ENCODE peak calls at places on chromosomes 6 and 20, in four cellular contexts. H, V, A and J are unnamed samples.

GRCh38 chr6:22099241-22099640 is 197.6 kb downstream of the PRL start:
- DNase-seq in H (no peak), V (no peak), A (no peak), J (no peak)

GRCh38 chr6:39835856-39836442 is 43.8 kb downstream of the DAAM2 start:
- DNase-seq in H (peak; percentile 47), V (no peak), A (peak; percentile 24), J (no peak)

GRCh38 chr20:9235518-9235917 is 166.6 kb downstream of the PLCB4 start:
- DNase-seq in H (peak; percentile 74), V (no peak), A (no peak), J (no peak)

GRCh38 chr6:168884050-168884645 is 369.5 kb downstream of the THBS2 start:
- DNase-seq in H (no peak), V (no peak), A (no peak), J (no peak)

GRCh38 chr6:123913858-123914257 is 110.2 kb downstream of the NKAIN2 start:
- DNase-seq in H (peak; percentile 11), V (no peak), A (no peak), J (no peak)

GRCh38 chr20:47318596-47319516 is 37.6 kb downstream of the ZMYND8 start:
- DNase-seq in H (peak; percentile 89), V (no peak), A (peak; percentile 78), J (no peak)

GRCh38 chr6:88982720-88983119 is 19.3 kb upstream of the RNGTT start:
- DNase-seq in H (peak; percentile 76), V (no peak), A (peak; percentile 89), J (peak; percentile 32)

GRCh38 chr20:47204008-47204745 is 152.3 kb downstream of the ZMYND8 start:
- DNase-seq in H (peak; percentile 85), V (no peak), A (peak; percentile 97), J (no peak)

GRCh38 chr6:52570291-52570700 is 6.6 kb downstream of the TRAM2 start:
- DNase-seq in H (no peak), V (no peak), A (no peak), J (no peak)

GRCh38 chr6:158078320-158078719 is 89.7 kb downstream of the SERAC1 start:
- DNase-seq in H (no peak), V (no peak), A (no peak), J (no peak)

GRCh38 chr6:161924516-161925116 is 650.8 kb upstream of the AGPAT4 start:
- DNase-seq in H (peak; percentile 55), V (no peak), A (no peak), J (no peak)

GRCh38 chr6:123489589-123489988 is 147.2 kb downstream of the TRDN start:
- DNase-seq in H (no peak), V (no peak), A (no peak), J (no peak)

GRCh38 chr20:32034581-32035397 is 17.3 kb upstream of the HCK start:
- DNase-seq in H (peak; percentile 26), V (no peak), A (peak; percentile 48), J (no peak)

GRCh38 chr6:9408718-9409117 is 973.4 kb upstream of the SLC35B3 start:
- DNase-seq in H (no peak), V (no peak), A (no peak), J (no peak)

GRCh38 chr6:101386982-101387381 is 6.5 kb upstream of the GRIK2 start:
- DNase-seq in H (no peak), V (no peak), A (peak; percentile 68), J (no peak)

GRCh38 chr20:6673071-6673470 is 94.4 kb upstream of the BMP2 start:
- DNase-seq in H (no peak), V (no peak), A (no peak), J (no peak)

GRCh38 chr6:77462359-77463307 is 658 bp downstream of the HTR1B start:
- DNase-seq in H (peak; percentile 79), V (no peak), A (no peak), J (peak; percentile 20)

GRCh38 chr6:113668712-113669408 is 188.3 kb upstream of the MARCKS start:
- DNase-seq in H (no peak), V (no peak), A (no peak), J (no peak)

DNA sequence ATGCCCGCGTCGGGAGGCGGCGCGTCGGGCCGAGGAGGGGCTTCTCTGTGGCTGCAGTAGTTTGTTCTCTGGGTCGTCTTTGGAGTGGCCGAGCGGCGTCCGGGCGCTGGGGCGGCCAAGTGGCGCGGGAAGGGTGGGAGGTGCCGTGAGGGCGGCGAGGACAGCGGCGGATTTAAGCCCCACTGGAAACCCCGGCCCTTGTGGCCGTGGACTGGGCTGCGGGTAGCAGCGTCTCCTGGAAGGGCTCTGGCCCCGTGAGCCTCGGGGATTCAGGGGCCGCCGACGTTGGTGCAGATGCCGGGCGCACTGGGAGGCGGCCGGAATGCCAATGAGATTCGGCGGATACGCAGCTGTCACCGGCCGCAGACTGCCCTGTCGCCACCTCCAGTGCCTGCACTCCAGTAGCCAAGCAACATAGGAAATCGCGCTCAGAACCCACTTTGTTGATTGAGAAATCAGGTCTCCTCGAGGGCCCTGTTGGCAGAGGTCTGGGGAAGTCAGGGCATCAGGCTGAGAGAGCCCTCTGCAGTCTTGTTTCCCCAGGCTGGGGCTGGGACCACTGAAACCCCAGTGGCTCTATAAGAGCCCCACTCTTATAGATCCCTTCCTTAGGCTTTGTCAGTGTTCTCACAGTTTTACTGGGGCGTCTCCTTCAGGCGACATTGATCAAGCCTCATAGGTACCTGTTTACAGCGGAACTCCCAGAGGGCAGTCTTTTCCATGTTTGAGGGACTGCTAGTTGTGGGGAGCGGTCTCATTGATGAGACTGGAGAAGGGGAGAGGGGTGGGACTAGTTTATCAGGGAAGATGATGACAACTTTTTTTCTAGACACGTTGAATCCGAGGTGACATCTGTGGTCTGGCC is 642 bp downstream of the GZF1 start:
- DNase-seq in H (peak; percentile 67), V (no peak), A (peak; percentile 58), J (no peak)
- H3K23ac ChIP-seq in H (peak overlapping the region; percentile 91), V (no peak overlapping the region), A (no peak overlapping the region), J (peak overlapping the region; percentile 76)

GRCh38 chr6:37257634-37258404 is at the start of the genes TBC1D22B and TMEM217:
- DNase-seq in H (peak; percentile 94), V (peak; percentile 94), A (peak; percentile 98), J (peak; percentile 81)

GRCh38 chr6:37258405-37258704 is 411 bp upstream of the TMEM217 start:
- DNase-seq in H (no peak), V (no peak), A (no peak), J (no peak)

GRCh38 chr6:37260063-37260843 is 2.3 kb upstream of the TMEM217 start:
- DNase-seq in H (no peak), V (no peak), A (no peak), J (no peak)

GRCh38 chr6:37258716-37259115 is 772 bp upstream of the TMEM217 start:
- DNase-seq in H (no peak), V (no peak), A (no peak), J (no peak)

GRCh38 chr6:37259191-37259590 is 1.2 kb upstream of the TMEM217 start:
- DNase-seq in H (peak; percentile 61), V (no peak), A (no peak), J (no peak)
- H3K4me3 ChIP-seq in H (no peak overlapping the region), V (no peak overlapping the region), A (no peak overlapping the region), J (no peak overlapping the region)

GRCh38 chr6:44663860-44664584 is 276.5 kb downstream of the CDC5L start:
- DNase-seq in H (no peak), V (no peak), A (no peak), J (no peak)
- H2BK12ac ChIP-seq in H (no peak overlapping the region), V (peak overlapping the region; percentile 99), A (peak overlapping the region; percentile 90), J (peak overlapping the region; percentile 11)

DNA sequence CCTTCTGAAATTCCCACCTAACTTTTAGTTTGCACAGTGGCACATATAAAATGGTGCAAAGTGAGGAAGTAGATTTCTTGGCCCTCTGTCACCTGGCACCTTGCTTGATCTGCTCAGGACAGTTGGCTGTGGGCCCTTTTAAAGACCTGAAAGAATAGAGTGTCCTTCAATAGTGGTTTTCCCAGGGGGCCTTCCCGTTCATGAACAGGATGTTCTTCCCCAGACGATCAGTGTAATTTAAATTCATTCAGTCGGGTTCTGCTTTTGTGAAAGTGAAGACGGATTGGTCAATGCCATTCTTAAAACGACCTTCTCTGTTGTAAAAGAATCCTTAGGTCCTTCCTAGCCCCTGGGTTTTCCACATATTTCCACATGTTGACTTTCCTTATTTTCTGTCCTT is 178.5 kb downstream of the SASH1 start:
- DNase-seq in H (no peak), V (no peak), A (no peak), J (no peak)
- H3K23ac ChIP-seq in H (no peak overlapping the region), V (no peak overlapping the region), A (no peak overlapping the region), J (no peak overlapping the region)

GRCh38 chr6:136711644-136712043 is 80.6 kb downstream of the MAP3K5 start:
- DNase-seq in H (no peak), V (no peak), A (no peak), J (no peak)

GRCh38 chr6:136706431-136706830 is 85.8 kb downstream of the MAP3K5 start:
- DNase-seq in H (no peak), V (no peak), A (no peak), J (no peak)

GRCh38 chr6:136709429-136709828 is 82.8 kb downstream of the MAP3K5 start:
- DNase-seq in H (no peak), V (no peak), A (no peak), J (no peak)

DNA sequence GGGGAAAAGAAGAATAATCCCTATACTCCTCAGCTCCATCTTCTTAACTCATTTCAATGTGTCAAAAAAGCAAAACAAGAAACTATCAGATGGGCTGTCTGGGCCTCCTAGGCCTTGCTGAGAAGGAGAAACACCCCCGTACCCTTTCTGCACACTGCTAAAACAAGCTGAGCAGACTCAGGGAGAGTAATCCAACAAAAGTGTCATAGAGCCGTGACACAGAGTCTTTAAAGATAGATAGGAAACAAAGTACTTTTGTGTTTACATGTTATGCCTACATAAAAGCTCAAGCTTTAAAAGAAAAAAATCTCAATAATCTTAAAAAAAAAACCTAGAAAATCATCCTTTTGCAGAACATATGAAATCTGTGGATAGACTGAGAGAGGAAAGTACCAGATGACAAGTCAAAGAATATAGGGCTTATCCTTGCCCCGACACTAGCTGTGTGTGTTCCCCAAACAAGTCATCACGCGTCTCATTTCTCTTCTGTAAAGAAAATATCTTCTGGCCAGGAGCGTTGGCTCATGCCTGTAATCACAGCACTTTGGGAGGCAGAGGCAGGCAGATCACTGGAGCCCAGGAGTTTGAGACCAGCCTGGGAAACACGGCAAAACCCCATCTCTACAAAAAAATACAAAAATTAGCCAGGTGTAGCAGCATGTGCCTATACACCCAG is 81.3 kb downstream of the MAP3K5 start:
- DNase-seq in H (no peak), V (no peak), A (no peak), J (no peak)
- H3K4me3 ChIP-seq in H (no peak overlapping the region), V (no peak overlapping the region), A (no peak overlapping the region), J (no peak overlapping the region)